ENCODE peak calls at places on chromosomes 11 and 22, in eight cellular contexts. N is A549, A is uterus, V is body of pancreas, Z is right lobe of liver, C is heart left ventricle, B is spleen, P is adrenal gland. R is an unnamed sample.

GRCh38 chr11:96151501-96151900 is 191.5 kb downstream of the MAML2 start:
- DNase-seq in N (no peak), A (no peak), V (no peak), Z (no peak), C (no peak), B (no peak), P (no peak), R (no peak)

GRCh38 chr22:46763051-46763705 is 728 bp downstream of the TBC1D22A start:
- DNase-seq in N (no peak), A (peak; percentile 68), V (no peak), Z (no peak), C (peak; percentile 74), B (peak; percentile 91), P (peak; percentile 51), R (no peak)

GRCh38 chr11:14095882-14096281 is 133.4 kb downstream of the SPON1 start:
- DNase-seq in N (no peak), A (no peak), V (no peak), Z (no peak), C (no peak), B (no peak), P (no peak), R (no peak)

GRCh38 chr11:72511393-72512047 is 77.2 kb upstream of the CLPB start:
- DNase-seq in N (no peak), A (no peak), V (no peak), Z (no peak), C (no peak), B (no peak), P (no peak), R (no peak)

GRCh38 chr11:114257621-114258558 is 38.3 kb upstream of the NNMT start:
- DNase-seq in N (no peak), A (peak; percentile 84), V (peak; percentile 43), Z (peak; percentile 79), C (peak; percentile 76), B (peak; percentile 82), P (peak; percentile 65), R (peak; percentile 74)

GRCh38 chr11:130198292-130198691 is 38.7 kb downstream of the ST14 start:
- DNase-seq in N (no peak), A (no peak), V (no peak), Z (no peak), C (no peak), B (peak; percentile 69), P (no peak), R (no peak)

GRCh38 chr11:72001834-72002591 is 3.3 kb downstream of the IL18BP start:
- DNase-seq in N (no peak), A (no peak), V (no peak), Z (no peak), C (no peak), B (no peak), P (no peak), R (no peak)

GRCh38 chr11:67584205-67584880 is 731 bp downstream of the GSTP1 start:
- DNase-seq in N (no peak), A (peak; percentile 77), V (peak; percentile 82), Z (no peak), C (peak; percentile 87), B (peak; percentile 91), P (peak; percentile 89), R (peak; percentile 88)

GRCh38 chr22:24086310-24086709 is 75.2 kb downstream of the CABIN1 start:
- DNase-seq in N (no peak), A (no peak), V (no peak), Z (peak; percentile 33), C (no peak), B (peak; percentile 51), P (no peak), R (no peak)

DNA sequence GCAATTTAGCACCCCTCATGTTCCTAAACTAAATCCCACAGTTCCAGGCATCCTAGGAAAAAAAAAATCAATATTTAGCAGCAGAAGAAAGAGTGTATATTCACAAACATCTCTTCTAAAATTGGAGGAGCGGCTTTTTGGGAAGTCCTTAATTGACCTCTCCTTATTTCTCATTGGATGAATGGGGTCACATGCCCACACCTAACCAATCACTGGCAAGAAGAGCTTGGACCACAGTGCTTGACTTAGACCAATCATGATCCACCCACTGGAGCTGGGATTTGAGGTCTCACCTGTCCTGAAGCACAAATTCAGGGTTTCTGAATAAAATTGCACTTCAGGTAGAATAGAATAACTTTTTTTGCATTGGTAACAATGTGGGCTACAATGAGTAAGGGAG is 16.0 kb downstream of the CD44 start:
- DNase-seq in N (no peak), A (no peak), V (no peak), Z (no peak), C (no peak), B (no peak), P (no peak), R (no peak)
- H3K4me1 ChIP-seq in N (peaks cover 56% of the 10 kb centered on the region), A (peaks cover 22% of the 10 kb centered on the region), V (peaks cover 59% of the 10 kb centered on the region), Z (no peaks in the 10 kb centered on the region), C (peaks cover 13% of the 10 kb centered on the region), B (peaks cover 41% of the 10 kb centered on the region), P (peaks cover 17% of the 10 kb centered on the region), R (peaks cover 36% of the 10 kb centered on the region)

GRCh38 chr11:63680842-63681207 is 475 bp upstream of the RTN3 start:
- DNase-seq in N (no peak), A (peak; percentile 43), V (no peak), Z (no peak), C (no peak), B (no peak), P (peak; percentile 29), R (no peak)
- H3K4me3 ChIP-seq in N (peak overlapping the region; percentile 23), A (peak overlapping the region; percentile 70), V (no peak overlapping the region), Z (peak overlapping the region; percentile 87), C (peak overlapping the region; percentile 91), B (peak overlapping the region; percentile 67), P (no peak overlapping the region), R (no peak overlapping the region)

GRCh38 chr11:66338276-66339162 is 2.3 kb upstream of the RIN1 start:
- DNase-seq in N (no peak), A (no peak), V (no peak), Z (no peak), C (peak; percentile 38), B (peak; percentile 62), P (no peak), R (no peak)

GRCh38 chr11:66335531-66336233 is 552 bp downstream of the RIN1 start:
- DNase-seq in N (no peak), A (no peak), V (no peak), Z (no peak), C (no peak), B (peak; percentile 80), P (peak; percentile 50), R (no peak)

GRCh38 chr11:66339163-66339675 is 3.0 kb upstream of the RIN1 start:
- DNase-seq in N (no peak), A (no peak), V (no peak), Z (no peak), C (peak; percentile 40), B (peak; percentile 47), P (no peak), R (no peak)

GRCh38 chr11:66336234-66337102 is at the start of gene RIN1:
- DNase-seq in N (peak; percentile 93), A (peak; percentile 65), V (peak; percentile 57), Z (no peak), C (peak; percentile 74), B (peak; percentile 87), P (peak; percentile 83), R (peak; percentile 23)

GRCh38 chr11:66337103-66337899 is 1.1 kb upstream of the RIN1 start:
- DNase-seq in N (no peak), A (no peak), V (no peak), Z (no peak), C (no peak), B (peak; percentile 74), P (no peak), R (no peak)
- TF ChIP-seq POLR2A in N (no peak), A (no peak), V (no peak), Z (no peak), C (no peak), B (no peak), P (no peak), R (no peak)

DNA sequence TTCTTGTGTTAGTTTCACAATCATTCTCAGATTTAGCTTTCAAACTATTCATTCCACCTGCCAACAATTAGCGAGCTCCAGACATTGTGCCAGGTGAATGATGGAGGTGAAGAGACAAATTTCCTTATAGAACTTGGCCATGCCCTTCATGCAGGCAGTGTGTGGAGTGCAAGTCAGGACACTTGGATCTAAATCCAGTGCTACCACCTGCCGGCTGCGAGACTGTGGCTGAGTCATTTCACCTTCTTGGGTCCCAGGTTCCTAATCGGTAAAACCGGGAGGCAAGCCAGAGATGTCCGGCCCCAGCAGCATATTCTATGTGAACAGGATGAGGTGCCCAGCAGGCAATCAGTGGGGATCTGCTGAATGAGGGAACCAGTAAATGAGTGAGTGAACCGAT is 18.6 kb upstream of the EHF start:
- DNase-seq in N (no peak), A (no peak), V (peak; percentile 60), Z (no peak), C (no peak), B (no peak), P (no peak), R (no peak)
- H3K4me1 ChIP-seq in N (peaks cover 81% of the 10 kb centered on the region), A (no peaks in the 10 kb centered on the region), V (peaks cover 69% of the 10 kb centered on the region), Z (peaks cover 13% of the 10 kb centered on the region), C (no peaks in the 10 kb centered on the region), B (no peaks in the 10 kb centered on the region), P (peaks cover 12% of the 10 kb centered on the region), R (no peaks in the 10 kb centered on the region)

GRCh38 chr11:1460396-1460795 is 26.2 kb downstream of the MOB2 start:
- DNase-seq in N (no peak), A (peak; percentile 78), V (no peak), Z (no peak), C (no peak), B (no peak), P (peak; percentile 68), R (peak; percentile 92)
- H3K4me3 ChIP-seq in N (no peak overlapping the region), A (peak overlapping the region; percentile 47), V (no peak overlapping the region), Z (no peak overlapping the region), C (no peak overlapping the region), B (peak overlapping the region; percentile 15), P (no peak overlapping the region), R (no peak overlapping the region)

DNA sequence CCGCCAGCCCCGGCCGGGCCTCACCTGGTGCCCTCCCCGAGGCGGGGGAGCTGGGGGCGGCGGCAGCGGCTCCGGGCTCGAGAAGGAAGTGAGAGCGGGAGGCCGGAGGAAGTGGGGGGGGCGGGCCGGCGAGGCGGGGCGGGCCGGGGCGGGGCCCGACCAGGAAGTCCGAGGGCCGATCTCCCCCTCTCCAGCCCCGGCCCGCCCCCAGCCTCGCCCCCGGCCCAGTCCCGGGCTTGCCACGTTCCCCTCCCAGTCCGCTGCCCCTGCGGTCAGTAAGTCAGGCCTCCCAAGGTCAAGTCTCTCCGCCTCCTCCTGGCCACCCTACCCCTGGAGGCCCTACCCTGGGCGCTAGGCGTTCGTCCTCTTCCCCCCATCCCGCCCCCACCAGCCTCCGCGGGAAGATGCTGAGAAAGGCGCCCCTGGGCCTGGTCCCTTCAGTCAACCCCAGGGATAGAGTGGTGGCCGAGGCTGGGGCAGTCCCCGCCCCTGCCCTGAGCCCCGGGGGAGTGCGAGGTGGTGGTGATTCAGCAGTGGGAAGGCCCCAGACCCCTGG is at the start of gene RHOG:
- DNase-seq in N (peak; percentile 80), A (peak; percentile 82), V (peak; percentile 73), Z (peak; percentile 89), C (peak; percentile 93), B (peak; percentile 97), P (peak; percentile 87), R (peak; percentile 75)
- TF ChIP-seq POLR2A in N (peak; percentile 25), A (peak; percentile 40), V (no peak), Z (peak; percentile 48), C (no peak), B (no peak), P (no peak), R (no peak)